ENCODE peak calls at places on chromosomes 7 and 10, in eight cellular contexts. One of them, this sample, is unnamed.

GRCh38 chr10:97234403-97234802 is 48.6 kb upstream of the SLIT1 start:
- DNase-seq in stimulated activated CD8-positive, alpha-beta memory T cell treated with anti-CD3 and anti-CD28 coated beads, Interleukin-12 subunit alpha, Interleukin-12 subunit beta, amount 100 ng/mL, for 4 hours: no peak
- DNase-seq in DMS53: peak
- DNase-seq in astrocyte of the cerebellum: peak
- DNase-seq in ELF-1: no peak
- DNase-seq in SK-N-DZ: peak
- DNase-seq in cardiac muscle cell: peak
- DNase-seq in lung microvascular endothelial cell: peak
- DNase-seq in this sample: peak

GRCh38 chr10:3172081-3172445 is 519 bp downstream of the PITRM1 start:
- DNase-seq in DMS53: peak
- DNase-seq in lung microvascular endothelial cell: peak
- DNase-seq in stimulated activated CD8-positive, alpha-beta memory T cell treated with anti-CD3 and anti-CD28 coated beads, Interleukin-12 subunit alpha, Interleukin-12 subunit beta, amount 100 ng/mL, for 4 hours: no peak
- DNase-seq in ELF-1: no peak
- DNase-seq in cardiac muscle cell: peak
- DNase-seq in SK-N-DZ: no peak
- DNase-seq in astrocyte of the cerebellum: peak
- DNase-seq in this sample: no peak

GRCh38 chr10:102770792-102771191 is 27.0 kb downstream of the WBP1L start:
- DNase-seq in cardiac muscle cell: no peak
- DNase-seq in astrocyte of the cerebellum: no peak
- DNase-seq in SK-N-DZ: no peak
- DNase-seq in ELF-1: no peak
- DNase-seq in DMS53: no peak
- DNase-seq in stimulated activated CD8-positive, alpha-beta memory T cell treated with anti-CD3 and anti-CD28 coated beads, Interleukin-12 subunit alpha, Interleukin-12 subunit beta, amount 100 ng/mL, for 4 hours: no peak
- DNase-seq in lung microvascular endothelial cell: no peak
- DNase-seq in this sample: no peak

GRCh38 chr10:31374146-31374696 is 55.2 kb downstream of the ZEB1 start:
- DNase-seq in ELF-1: no peak
- DNase-seq in stimulated activated CD8-positive, alpha-beta memory T cell treated with anti-CD3 and anti-CD28 coated beads, Interleukin-12 subunit alpha, Interleukin-12 subunit beta, amount 100 ng/mL, for 4 hours: no peak
- DNase-seq in lung microvascular endothelial cell: no peak
- DNase-seq in SK-N-DZ: no peak
- DNase-seq in DMS53: peak
- DNase-seq in astrocyte of the cerebellum: no peak
- DNase-seq in cardiac muscle cell: no peak
- DNase-seq in this sample: no peak

GRCh38 chr10:100184426-100185219 is 1.2 kb downstream of the ERLIN1 start:
- DNase-seq in SK-N-DZ: peak
- DNase-seq in stimulated activated CD8-positive, alpha-beta memory T cell treated with anti-CD3 and anti-CD28 coated beads, Interleukin-12 subunit alpha, Interleukin-12 subunit beta, amount 100 ng/mL, for 4 hours: no peak
- DNase-seq in lung microvascular endothelial cell: peak
- DNase-seq in ELF-1: peak
- DNase-seq in DMS53: peak
- DNase-seq in astrocyte of the cerebellum: no peak
- DNase-seq in cardiac muscle cell: peak
- DNase-seq in this sample: peak

GRCh38 chr7:139758388-139758787 is 19.4 kb downstream of the HIPK2 start:
- DNase-seq in lung microvascular endothelial cell: no peak
- DNase-seq in DMS53: peak
- DNase-seq in astrocyte of the cerebellum: no peak
- DNase-seq in cardiac muscle cell: no peak
- DNase-seq in stimulated activated CD8-positive, alpha-beta memory T cell treated with anti-CD3 and anti-CD28 coated beads, Interleukin-12 subunit alpha, Interleukin-12 subunit beta, amount 100 ng/mL, for 4 hours: no peak
- DNase-seq in SK-N-DZ: no peak
- DNase-seq in ELF-1: peak
- DNase-seq in this sample: no peak

GRCh38 chr7:136693166-136694119 is 175.0 kb upstream of the CHRM2 start:
- DNase-seq in cardiac muscle cell: no peak
- DNase-seq in lung microvascular endothelial cell: no peak
- DNase-seq in astrocyte of the cerebellum: no peak
- DNase-seq in stimulated activated CD8-positive, alpha-beta memory T cell treated with anti-CD3 and anti-CD28 coated beads, Interleukin-12 subunit alpha, Interleukin-12 subunit beta, amount 100 ng/mL, for 4 hours: no peak
- DNase-seq in DMS53: no peak
- DNase-seq in SK-N-DZ: peak
- DNase-seq in ELF-1: no peak
- DNase-seq in this sample: no peak

GRCh38 chr10:26438534-26439269 is 561 bp downstream of the APBB1IP start:
- DNase-seq in lung microvascular endothelial cell: no peak
- DNase-seq in astrocyte of the cerebellum: no peak
- DNase-seq in DMS53: no peak
- DNase-seq in ELF-1: peak
- DNase-seq in stimulated activated CD8-positive, alpha-beta memory T cell treated with anti-CD3 and anti-CD28 coated beads, Interleukin-12 subunit alpha, Interleukin-12 subunit beta, amount 100 ng/mL, for 4 hours: peak
- DNase-seq in SK-N-DZ: no peak
- DNase-seq in cardiac muscle cell: peak
- DNase-seq in this sample: no peak

GRCh38 chr7:55192718-55193117 is 172.4 kb upstream of the LANCL2 start:
- DNase-seq in ELF-1: no peak
- DNase-seq in cardiac muscle cell: no peak
- DNase-seq in lung microvascular endothelial cell: peak
- DNase-seq in astrocyte of the cerebellum: peak
- DNase-seq in SK-N-DZ: peak
- DNase-seq in stimulated activated CD8-positive, alpha-beta memory T cell treated with anti-CD3 and anti-CD28 coated beads, Interleukin-12 subunit alpha, Interleukin-12 subunit beta, amount 100 ng/mL, for 4 hours: no peak
- DNase-seq in DMS53: no peak
- DNase-seq in this sample: no peak

GRCh38 chr10:52318136-52318810 is 4.2 kb downstream of the DKK1 start:
- DNase-seq in SK-N-DZ: no peak
- DNase-seq in astrocyte of the cerebellum: no peak
- DNase-seq in DMS53: no peak
- DNase-seq in cardiac muscle cell: no peak
- DNase-seq in ELF-1: no peak
- DNase-seq in stimulated activated CD8-positive, alpha-beta memory T cell treated with anti-CD3 and anti-CD28 coated beads, Interleukin-12 subunit alpha, Interleukin-12 subunit beta, amount 100 ng/mL, for 4 hours: no peak
- DNase-seq in lung microvascular endothelial cell: peak
- DNase-seq in this sample: no peak

GRCh38 chr7:44073664-44074348 is 8.4 kb upstream of the PGAM2 start:
- DNase-seq in SK-N-DZ: no peak
- DNase-seq in stimulated activated CD8-positive, alpha-beta memory T cell treated with anti-CD3 and anti-CD28 coated beads, Interleukin-12 subunit alpha, Interleukin-12 subunit beta, amount 100 ng/mL, for 4 hours: peak
- DNase-seq in ELF-1: peak
- DNase-seq in lung microvascular endothelial cell: peak
- DNase-seq in cardiac muscle cell: no peak
- DNase-seq in DMS53: no peak
- DNase-seq in astrocyte of the cerebellum: no peak
- DNase-seq in this sample: no peak

GRCh38 chr10:110008518-110009339 is 945 bp downstream of the ADD3 start:
- DNase-seq in stimulated activated CD8-positive, alpha-beta memory T cell treated with anti-CD3 and anti-CD28 coated beads, Interleukin-12 subunit alpha, Interleukin-12 subunit beta, amount 100 ng/mL, for 4 hours: peak
- DNase-seq in SK-N-DZ: peak
- DNase-seq in ELF-1: peak
- DNase-seq in DMS53: peak
- DNase-seq in cardiac muscle cell: peak
- DNase-seq in lung microvascular endothelial cell: peak
- DNase-seq in astrocyte of the cerebellum: no peak
- DNase-seq in this sample: peak

GRCh38 chr7:16318989-16319915 is 102.1 kb downstream of the CRPPA start:
- DNase-seq in DMS53: peak
- DNase-seq in lung microvascular endothelial cell: no peak
- DNase-seq in cardiac muscle cell: no peak
- DNase-seq in astrocyte of the cerebellum: no peak
- DNase-seq in ELF-1: no peak
- DNase-seq in stimulated activated CD8-positive, alpha-beta memory T cell treated with anti-CD3 and anti-CD28 coated beads, Interleukin-12 subunit alpha, Interleukin-12 subunit beta, amount 100 ng/mL, for 4 hours: no peak
- DNase-seq in SK-N-DZ: no peak
- DNase-seq in this sample: peak

GRCh38 chr7:92691578-92691977 is 101.4 kb upstream of the FAM133B start:
- DNase-seq in stimulated activated CD8-positive, alpha-beta memory T cell treated with anti-CD3 and anti-CD28 coated beads, Interleukin-12 subunit alpha, Interleukin-12 subunit beta, amount 100 ng/mL, for 4 hours: no peak
- DNase-seq in DMS53: peak
- DNase-seq in astrocyte of the cerebellum: peak
- DNase-seq in ELF-1: no peak
- DNase-seq in cardiac muscle cell: peak
- DNase-seq in lung microvascular endothelial cell: peak
- DNase-seq in SK-N-DZ: peak
- DNase-seq in this sample: peak

GRCh38 chr7:54544356-54545240 is 2.4 kb downstream of the VSTM2A start:
- DNase-seq in stimulated activated CD8-positive, alpha-beta memory T cell treated with anti-CD3 and anti-CD28 coated beads, Interleukin-12 subunit alpha, Interleukin-12 subunit beta, amount 100 ng/mL, for 4 hours: no peak
- DNase-seq in SK-N-DZ: peak
- DNase-seq in lung microvascular endothelial cell: no peak
- DNase-seq in cardiac muscle cell: no peak
- DNase-seq in ELF-1: peak
- DNase-seq in DMS53: no peak
- DNase-seq in astrocyte of the cerebellum: no peak
- DNase-seq in this sample: peak